ENCODE peak calls at places on chromosome 17, in eight cellular contexts. N, B, Z, H, M, L, R and K are unnamed samples.

GRCh38 chr17:39027440-39028035 is 60.3 kb upstream of the FBXO47 start:
- DNase-seq in N (no peak), B (no peak), Z (no peak), H (no peak), M (no peak), L (no peak), R (peak; percentile 19), K (no peak)

GRCh38 chr17:15494821-15495220 is 27.4 kb upstream of the CDRT4 start:
- DNase-seq in N (no peak), B (no peak), Z (no peak), H (no peak), M (no peak), L (no peak), R (no peak), K (no peak)

GRCh38 chr17:48544356-48545021 is 420 bp downstream of the HOXB2 start:
- DNase-seq in N (no peak), B (no peak), Z (no peak), H (no peak), M (peak; percentile 95), L (peak; percentile 68), R (no peak), K (no peak)

GRCh38 chr17:77881545-77881944 is 77.0 kb upstream of the TNRC6C start:
- DNase-seq in N (peak; percentile 98), B (no peak), Z (no peak), H (no peak), M (peak; percentile 91), L (peak; percentile 55), R (no peak), K (no peak)

GRCh38 chr17:63772801-63773271 is 561 bp downstream of the CCDC47 start:
- DNase-seq in N (no peak), B (no peak), Z (no peak), H (no peak), M (no peak), L (peak; percentile 44), R (no peak), K (peak; percentile 4)

GRCh38 chr17:77126519-77126918 is 14.2 kb upstream of the SEC14L1 start:
- DNase-seq in N (no peak), B (no peak), Z (no peak), H (no peak), M (no peak), L (peak; percentile 91), R (no peak), K (no peak)

GRCh38 chr17:9677411-9677810 is 32.1 kb downstream of the USP43 start:
- DNase-seq in N (peak; percentile 15), B (no peak), Z (no peak), H (no peak), M (no peak), L (peak; percentile 56), R (no peak), K (no peak)

GRCh38 chr17:33874617-33875060 is 380.4 kb upstream of the CCL2 start:
- DNase-seq in N (no peak), B (no peak), Z (no peak), H (no peak), M (no peak), L (no peak), R (no peak), K (no peak)

GRCh38 chr17:74253036-74253435 is 21.0 kb upstream of the DNAI2 start:
- DNase-seq in N (no peak), B (no peak), Z (no peak), H (no peak), M (no peak), L (no peak), R (no peak), K (no peak)

GRCh38 chr17:29060475-29060874 is 17.5 kb downstream of the PIPOX start:
- DNase-seq in N (no peak), B (no peak), Z (no peak), H (no peak), M (no peak), L (no peak), R (no peak), K (no peak)

GRCh38 chr17:30808785-30809286 is 15.7 kb downstream of the CRLF3 start:
- DNase-seq in N (no peak), B (no peak), Z (no peak), H (no peak), M (no peak), L (no peak), R (no peak), K (no peak)

GRCh38 chr17:77720946-77721822 is 237.3 kb upstream of the TNRC6C start:
- DNase-seq in N (no peak), B (no peak), Z (no peak), H (no peak), M (peak; percentile 69), L (no peak), R (peak; percentile 58), K (no peak)

GRCh38 chr17:57830880-57831279 is 19.0 kb downstream of the MRPS23 start:
- DNase-seq in N (no peak), B (no peak), Z (no peak), H (no peak), M (no peak), L (no peak), R (no peak), K (no peak)

GRCh38 chr17:57834146-57834741 is 15.6 kb downstream of the MRPS23 start:
- DNase-seq in N (no peak), B (peak; percentile 85), Z (peak; percentile 34), H (no peak), M (peak; percentile 84), L (peak; percentile 79), R (no peak), K (no peak)

GRCh38 chr17:57832299-57832698 is 17.5 kb downstream of the MRPS23 start:
- DNase-seq in N (no peak), B (no peak), Z (no peak), H (no peak), M (no peak), L (no peak), R (no peak), K (no peak)

GRCh38 chr17:57833597-57833939 is 16.3 kb downstream of the MRPS23 start:
- DNase-seq in N (no peak), B (no peak), Z (no peak), H (no peak), M (no peak), L (no peak), R (no peak), K (no peak)

DNA sequence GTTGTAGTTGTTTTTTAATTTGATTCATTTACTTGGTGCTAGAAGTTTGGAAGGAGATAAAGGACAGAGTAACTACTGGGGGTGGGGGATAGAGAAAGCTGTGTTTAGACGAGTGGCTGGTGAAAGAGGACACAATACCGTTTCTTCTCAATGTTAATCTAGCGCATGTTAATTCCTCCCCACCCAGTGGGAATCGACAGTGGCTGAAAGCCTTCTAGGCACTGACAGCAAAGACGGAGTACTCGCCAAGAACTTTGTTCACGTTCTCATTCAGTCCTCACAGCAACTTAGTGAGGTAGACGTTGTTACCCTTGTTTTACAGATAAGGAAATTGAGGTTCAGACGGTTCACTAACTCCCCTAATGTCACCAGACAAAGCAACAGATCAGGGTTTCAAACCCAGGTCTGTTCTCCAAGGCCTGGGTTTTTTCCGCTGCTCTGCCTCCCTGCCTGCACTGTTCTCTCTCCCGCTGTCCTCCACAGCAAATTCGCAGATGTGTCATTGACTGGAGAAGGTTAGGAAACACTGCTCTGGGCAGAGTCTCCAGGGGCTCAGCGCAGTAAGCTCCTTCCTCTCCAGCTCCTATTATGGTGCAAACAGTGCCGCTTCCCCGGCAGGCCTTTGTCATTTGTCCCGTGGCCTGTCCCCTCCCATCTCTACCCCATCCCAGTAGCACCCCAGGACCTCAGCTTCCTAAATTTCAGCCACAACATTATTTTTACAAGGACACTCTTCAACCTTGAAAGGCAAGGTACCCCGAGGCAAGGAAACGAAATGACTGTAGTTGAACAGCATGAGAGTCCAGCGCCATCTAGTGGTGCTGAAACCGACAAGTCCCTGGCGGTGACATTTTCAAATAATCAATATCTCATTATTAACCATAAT is 16.9 kb downstream of the MRPS23 start:
- DNase-seq in N (peak; percentile 81), B (peak; percentile 62), Z (peak; percentile 68), H (peak; percentile 47), M (peak; percentile 84), L (peak; percentile 41), R (no peak), K (no peak)
- TF ChIP-seq CTCF in N (peak; percentile 68), B (peak; percentile 94), Z (peak; percentile 93), H (peak; percentile 93), M (peak; percentile 82), L (peak; percentile 97), R (peak; percentile 60), K (peak; percentile 78)

GRCh38 chr17:62627219-62627903 is at the start of gene MRC2:
- DNase-seq in N (no peak), B (no peak), Z (peak; percentile 55), H (peak; percentile 38), M (peak; percentile 87), L (peak; percentile 67), R (no peak), K (no peak)

GRCh38 chr17:62629556-62630364 is 2.3 kb downstream of the MRC2 start:
- DNase-seq in N (no peak), B (no peak), Z (no peak), H (no peak), M (no peak), L (no peak), R (no peak), K (no peak)

GRCh38 chr17:62628845-62629555 is 1.5 kb downstream of the MRC2 start:
- DNase-seq in N (no peak), B (no peak), Z (no peak), H (no peak), M (no peak), L (peak; percentile 39), R (no peak), K (no peak)

GRCh38 chr17:62626719-62627218 is 701 bp upstream of the MRC2 start:
- DNase-seq in N (no peak), B (no peak), Z (no peak), H (peak; percentile 35), M (peak; percentile 83), L (peak; percentile 47), R (no peak), K (peak; percentile 42)

GRCh38 chr17:62627904-62628603 is 584 bp downstream of the MRC2 start:
- DNase-seq in N (no peak), B (no peak), Z (no peak), H (peak; percentile 35), M (peak; percentile 84), L (peak; percentile 57), R (no peak), K (no peak)
- H3K4me3 ChIP-seq in N (peak overlapping the region; percentile 57), B (peak overlapping the region; percentile 33), Z (peak overlapping the region; percentile 50), H (peak overlapping the region; percentile 73), M (peak overlapping the region; percentile 94), L (peak overlapping the region; percentile 54), R (peak overlapping the region; percentile 72), K (peak overlapping the region; percentile 86)

DNA sequence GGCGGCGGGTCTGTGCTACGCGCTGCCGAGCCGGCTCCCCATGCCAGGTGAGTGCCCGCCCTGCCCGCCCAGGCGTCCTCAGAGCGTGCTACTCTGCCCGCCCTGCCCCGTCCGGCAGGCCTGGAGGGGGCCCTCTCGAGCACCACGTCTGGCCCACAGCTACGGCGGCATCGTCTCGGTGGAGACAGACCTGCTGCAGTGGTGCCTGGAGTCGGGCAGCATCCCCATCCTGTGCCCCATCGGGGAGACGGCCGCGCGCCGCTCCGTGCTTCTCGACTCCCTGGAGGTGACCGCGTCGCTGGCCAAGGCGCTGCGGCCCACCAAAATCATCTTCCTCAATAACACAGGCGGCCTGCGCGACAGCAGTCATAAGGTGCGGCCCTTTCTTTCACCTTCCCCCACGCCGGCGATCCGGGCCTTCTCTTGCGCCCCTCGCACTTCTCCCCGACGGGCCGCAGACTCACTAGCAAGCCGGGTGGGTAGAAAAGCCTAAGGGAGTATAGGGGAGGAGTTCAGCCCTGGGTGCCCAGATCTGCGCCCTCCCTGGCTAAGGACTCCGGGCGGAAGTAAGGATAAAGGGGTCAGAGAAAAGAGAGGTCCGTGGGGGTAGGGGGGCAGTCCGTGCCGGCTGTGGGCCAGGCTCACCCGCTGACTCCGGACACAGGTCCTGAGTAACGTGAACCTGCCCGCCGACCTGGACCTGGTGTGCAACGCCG is 1.6 kb downstream of the NAGS start:
- DNase-seq in N (peak; percentile 89), B (no peak), Z (peak; percentile 55), H (no peak), M (no peak), L (peak; percentile 6), R (no peak), K (no peak)
- TF ChIP-seq CTCF in N (no peak), B (no peak), Z (no peak), H (no peak), M (no peak), L (peak; percentile 3), R (no peak), K (peak; percentile 37)

GRCh38 chr17:35046740-35047283 is 16.7 kb downstream of the RFFL start:
- DNase-seq in N (no peak), B (no peak), Z (no peak), H (no peak), M (no peak), L (no peak), R (no peak), K (no peak)
- H3K4me3 ChIP-seq in N (no peak overlapping the region), B (no peak overlapping the region), Z (no peak overlapping the region), H (no peak overlapping the region), M (no peak overlapping the region), L (no peak overlapping the region), R (no peak overlapping the region), K (no peak overlapping the region)